ENCODE peak calls at places on chromosomes 7 and 10, in eight cellular contexts. V, W, P, C, I, E, S and T are unnamed samples.

GRCh38 chr7:92809397-92810241 is 26.8 kb downstream of the CDK6 start:
- DNase-seq in C (peak), W (peak), E (peak), I (peak), V (peak), S (peak), P (no peak), T (peak)

GRCh38 chr7:143362126-143362961 is at the start of gene FAM131B:
- DNase-seq in V (peak), W (peak), C (no peak), S (no peak), P (no peak), E (no peak), I (no peak), T (no peak)

GRCh38 chr10:95540514-95541052 is 20.6 kb downstream of the SORBS1 start:
- DNase-seq in S (no peak), C (no peak), P (no peak), V (no peak), W (no peak), E (no peak), I (no peak), T (no peak)

GRCh38 chr7:26704786-26705185 is 159.6 kb downstream of the SKAP2 start:
- DNase-seq in S (no peak), P (no peak), I (no peak), E (no peak), C (no peak), V (no peak), W (no peak), T (no peak)

GRCh38 chr10:113915540-113915939 is 61.1 kb downstream of the NHLRC2 start:
- DNase-seq in C (no peak), P (no peak), S (no peak), E (no peak), I (no peak), V (no peak), W (no peak), T (no peak)

GRCh38 chr10:66680886-66681285 is 244.9 kb upstream of the LRRTM3 start:
- DNase-seq in W (no peak), I (no peak), V (no peak), S (no peak), P (no peak), C (no peak), E (no peak), T (no peak)

GRCh38 chr7:107501593-107501992 is 31.7 kb downstream of the GPR22 start:
- DNase-seq in C (no peak), V (peak), S (no peak), I (peak), W (peak), P (no peak), E (no peak), T (peak)

GRCh38 chr7:20403356-20403755 is 72.7 kb downstream of the ITGB8 start:
- DNase-seq in I (no peak), V (peak), E (no peak), S (no peak), C (no peak), P (no peak), W (no peak), T (no peak)

GRCh38 chr10:102280397-102281015 is 35.2 kb downstream of the GBF1 start:
- DNase-seq in E (no peak), P (no peak), I (no peak), S (no peak), W (no peak), V (peak), C (no peak), T (no peak)

GRCh38 chr10:44958196-44958896 is 1.3 kb upstream of the RASSF4 start:
- DNase-seq in S (no peak), P (no peak), W (no peak), V (no peak), C (peak), E (no peak), I (no peak), T (no peak)

GRCh38 chr7:34011017-34011680 is 105.8 kb downstream of the BMPER start:
- DNase-seq in C (no peak), S (no peak), E (no peak), P (no peak), I (no peak), W (no peak), V (no peak), T (no peak)

GRCh38 chr7:50818324-50818723 is 35.6 kb upstream of the GRB10 start:
- DNase-seq in I (no peak), S (no peak), P (no peak), V (no peak), W (no peak), C (no peak), E (no peak), T (no peak)

GRCh38 chr10:132447446-132448247 is 50.6 kb downstream of the PWWP2B start:
- DNase-seq in E (peak), S (no peak), P (no peak), I (peak), V (no peak), C (peak), W (peak), T (peak)

GRCh38 chr10:90920986-90921643 is at the start of gene ANKRD1:
- DNase-seq in I (no peak), S (no peak), E (no peak), W (no peak), P (no peak), C (peak), V (peak), T (no peak)

GRCh38 chr10:115335366-115335765 is 242.2 kb downstream of the ATRNL1 start:
- DNase-seq in S (no peak), W (no peak), C (no peak), E (no peak), V (no peak), P (no peak), I (no peak), T (no peak)

GRCh38 chr7:87797798-87798403 is 78.3 kb downstream of the SLC25A40 start:
- DNase-seq in E (peak), S (peak), I (no peak), W (peak), V (peak), P (no peak), C (no peak), T (peak)

GRCh38 chr7:48035967-48036478 is 680 bp downstream of the C7orf57 start:
- DNase-seq in V (peak), E (no peak), W (peak), S (no peak), I (no peak), P (no peak), C (no peak), T (no peak)

GRCh38 chr10:77372400-77372799 is 265.2 kb downstream of the KCNMA1 start:
- DNase-seq in S (no peak), W (no peak), C (no peak), I (no peak), V (no peak), E (no peak), P (no peak), T (no peak)

GRCh38 chr7:151632750-151633515 is 113.2 kb upstream of the RHEB start:
- DNase-seq in P (no peak), C (no peak), E (peak), I (peak), S (no peak), V (no peak), W (peak), T (no peak)

GRCh38 chr10:48365668-48366067 is 59.2 kb downstream of the MAPK8 start:
- DNase-seq in C (no peak), P (no peak), S (no peak), V (no peak), W (no peak), I (no peak), E (no peak), T (no peak)

GRCh38 chr10:91349381-91349780 is 60.8 kb upstream of the HECTD2 start:
- DNase-seq in E (no peak), W (no peak), C (peak), V (peak), P (no peak), I (no peak), S (no peak), T (no peak)

GRCh38 chr10:14476641-14477407 is 146.1 kb upstream of the FRMD4A start:
- DNase-seq in V (no peak), S (no peak), W (no peak), P (no peak), C (peak), I (no peak), E (no peak), T (no peak)

GRCh38 chr7:12788171-12788570 is 100.7 kb downstream of the ARL4A start:
- DNase-seq in V (no peak), I (no peak), S (no peak), E (no peak), C (no peak), P (no peak), W (no peak), T (no peak)

GRCh38 chr7:36155811-36156361 is 2.8 kb downstream of the EEPD1 start:
- DNase-seq in W (no peak), E (no peak), C (peak), V (peak), P (peak), I (no peak), S (no peak), T (no peak)

GRCh38 chr7:151925446-151926335 is 30.6 kb upstream of the GALNTL5 start:
- DNase-seq in W (peak), C (no peak), I (no peak), P (no peak), S (no peak), E (no peak), V (no peak), T (no peak)

GRCh38 chr7:41399171-41399570 is 303.7 kb downstream of the INHBA start:
- DNase-seq in I (no peak), E (no peak), C (no peak), V (no peak), W (no peak), S (no peak), P (no peak), T (no peak)

GRCh38 chr10:1882728-1883127 is 145.4 kb upstream of the ADARB2 start:
- DNase-seq in V (no peak), C (no peak), W (no peak), E (no peak), S (no peak), P (no peak), I (no peak), T (no peak)

GRCh38 chr7:94912085-94912484 is 4.7 kb downstream of the PPP1R9A start:
- DNase-seq in C (no peak), E (no peak), P (no peak), V (no peak), W (no peak), I (no peak), S (no peak), T (no peak)

GRCh38 chr10:43944742-43945730 is 296.4 kb upstream of the ZNF32 start:
- DNase-seq in V (peak), P (no peak), I (no peak), S (no peak), W (no peak), E (no peak), C (no peak), T (no peak)

GRCh38 chr7:18018296-18019205 is 9.1 kb downstream of the PRPS1L1 start:
- DNase-seq in W (no peak), I (no peak), V (no peak), E (no peak), S (no peak), C (no peak), P (no peak), T (no peak)

GRCh38 chr10:113735913-113736312 is 15.6 kb upstream of the PLEKHS1 start:
- DNase-seq in I (no peak), V (no peak), E (no peak), S (peak), P (no peak), C (no peak), W (no peak), T (peak)